ENCODE peak calls at places on chromosomes 16 and 17, in eight cellular contexts. P is upper lobe of left lung, W is cardiac muscle cell, Y is small intestine, Q is mesenchymal stem cell, A is K562, U is breast epithelium, R is sigmoid colon. D is an unnamed sample.
A peak's percentile ranks its signal among the peaks of the same experiment; 100 is the strongest.

GRCh38 chr17:34761646-34762045 is 182.3 kb downstream of the TMEM132E start:
- DNase-seq in R (no peak), U (no peak), Q (no peak), A (no peak), Y (no peak), P (no peak), W (no peak), D (no peak)

GRCh38 chr16:58421529-58421928 is 29.3 kb downstream of the GINS3 start:
- DNase-seq in R (no peak), W (peak; percentile 48), Q (no peak), A (no peak), U (no peak), Y (no peak), P (peak; percentile 65), D (no peak)

GRCh38 chr16:12119562-12119961 is 143.0 kb downstream of the SNX29 start:
- DNase-seq in A (no peak), W (no peak), R (no peak), Q (peak; percentile 36), P (peak; percentile 41), U (no peak), Y (no peak), D (no peak)

GRCh38 chr16:48511716-48512115 is 98.3 kb downstream of the N4BP1 start:
- DNase-seq in R (peak; percentile 10), Y (no peak), W (no peak), P (no peak), U (no peak), A (no peak), Q (no peak), D (no peak)

GRCh38 chr17:47879028-47879585 is 16.9 kb upstream of the SP2 start:
- DNase-seq in R (no peak), P (no peak), U (no peak), Y (no peak), Q (peak; percentile 77), W (no peak), A (peak; percentile 37), D (no peak)

GRCh38 chr16:11402745-11403533 is 57.7 kb downstream of the RMI2 start:
- DNase-seq in Y (no peak), U (no peak), R (no peak), A (no peak), W (no peak), P (no peak), Q (no peak), D (no peak)

GRCh38 chr16:22353188-22353919 is 21.1 kb downstream of the CDR2 start:
- DNase-seq in R (no peak), P (no peak), U (no peak), W (peak; percentile 81), A (peak; percentile 43), Y (peak; percentile 94), Q (peak; percentile 76), D (no peak)

GRCh38 chr17:9022553-9023388 is 1.5 kb downstream of the NTN1 start:
- DNase-seq in Y (no peak), P (no peak), W (peak; percentile 18), Q (peak; percentile 9), U (no peak), A (no peak), R (peak; percentile 69), D (no peak)

GRCh38 chr17:80762076-80762475 is 217.4 kb downstream of the RPTOR start:
- DNase-seq in P (no peak), U (no peak), R (peak; percentile 46), A (no peak), Y (no peak), W (no peak), Q (no peak), D (no peak)

GRCh38 chr16:87764600-87765472 is 950 bp downstream of the KLHDC4 start:
- DNase-seq in A (no peak), Q (no peak), U (no peak), W (no peak), R (no peak), Y (peak; percentile 14), P (no peak), D (peak; percentile 80)

GRCh38 chr16:81612351-81613170 is 166.5 kb upstream of the PLCG2 start:
- DNase-seq in Y (no peak), W (peak; percentile 84), U (no peak), P (no peak), R (no peak), A (no peak), Q (no peak), D (no peak)

GRCh38 chr17:78168906-78169793 is 769 bp downstream of the SYNGR2 start:
- DNase-seq in R (no peak), W (no peak), U (peak; percentile 82), A (peak; percentile 62), P (peak; percentile 82), Q (peak; percentile 61), Y (peak; percentile 82), D (peak; percentile 80)

GRCh38 chr17:68383443-68384321 is 73.6 kb downstream of the WIPI1 start:
- DNase-seq in W (peak; percentile 95), R (peak; percentile 58), P (peak; percentile 46), U (no peak), A (no peak), Y (peak; percentile 62), Q (peak; percentile 97), D (peak; percentile 14)

GRCh38 chr17:7084058-7084457 is 4.0 kb upstream of the CLEC10A start:
- DNase-seq in Q (no peak), U (no peak), A (no peak), Y (no peak), W (peak; percentile 22), R (no peak), P (no peak), D (no peak)

GRCh38 chr17:3712811-3713463 is 10.8 kb upstream of the HASPIN start:
- DNase-seq in P (no peak), W (no peak), U (no peak), Y (peak; percentile 27), A (no peak), Q (peak; percentile 52), R (no peak), D (no peak)

GRCh38 chr17:68057531-68057952 is 22.0 kb downstream of the KPNA2 start:
- DNase-seq in U (no peak), R (no peak), A (no peak), W (peak; percentile 51), Q (peak; percentile 49), Y (peak; percentile 46), P (peak; percentile 25), D (peak; percentile 3)

GRCh38 chr16:66911112-66911511 is 7.6 kb downstream of the CDH16 start:
- DNase-seq in P (no peak), Y (no peak), U (no peak), Q (no peak), A (no peak), R (no peak), W (no peak), D (no peak)

GRCh38 chr16:83473109-83473508 is 334.7 kb upstream of the HSBP1 start:
- DNase-seq in U (no peak), W (peak; percentile 70), P (no peak), Y (no peak), Q (peak; percentile 19), R (no peak), A (no peak), D (no peak)

DNA sequence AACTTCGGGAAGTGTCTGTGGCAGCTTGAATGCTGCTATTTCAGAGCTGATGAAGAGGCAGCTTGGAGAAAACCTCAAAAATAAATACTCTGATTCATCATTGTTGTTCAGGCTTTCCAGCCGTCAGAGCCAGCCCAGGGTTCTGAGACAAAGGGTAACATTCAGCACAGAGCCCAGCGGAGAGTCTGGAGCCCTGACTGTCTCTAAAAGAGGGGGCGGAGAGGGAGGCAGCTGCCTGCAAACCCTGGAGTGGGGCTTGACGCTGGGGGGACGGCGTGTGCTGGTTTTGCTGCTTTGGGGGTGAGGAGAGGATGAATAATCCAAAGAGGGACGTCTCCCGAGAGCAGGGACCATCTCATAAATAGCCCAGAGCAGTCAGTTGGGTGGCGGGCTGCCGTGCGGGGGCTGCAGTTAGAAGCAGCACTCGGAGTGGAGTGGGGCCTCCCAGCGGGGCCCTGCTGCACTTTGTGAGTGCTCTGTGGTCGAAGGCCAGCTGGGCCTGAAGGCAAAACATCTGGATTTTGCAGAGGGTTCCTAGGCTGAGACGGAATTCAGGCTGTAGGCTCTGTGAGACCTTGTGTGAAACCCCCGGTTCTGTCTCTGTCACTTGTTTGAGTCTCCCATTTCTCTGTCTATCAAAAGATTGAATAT is 237.8 kb downstream of the PRKCA start:
- DNase-seq in P (no peak), Q (peak; percentile 95), R (peak; percentile 80), U (no peak), Y (no peak), A (no peak), W (peak; percentile 89), D (no peak)
- H3K27ac ChIP-seq in P (peak overlapping the region; percentile 32), Q (peak overlapping the region; percentile 89), R (peak overlapping the region; percentile 75), U (peak overlapping the region; percentile 78), Y (peak overlapping the region; percentile 47), A (no peak overlapping the region), W (no peak overlapping the region), D (no peak overlapping the region)

DNA sequence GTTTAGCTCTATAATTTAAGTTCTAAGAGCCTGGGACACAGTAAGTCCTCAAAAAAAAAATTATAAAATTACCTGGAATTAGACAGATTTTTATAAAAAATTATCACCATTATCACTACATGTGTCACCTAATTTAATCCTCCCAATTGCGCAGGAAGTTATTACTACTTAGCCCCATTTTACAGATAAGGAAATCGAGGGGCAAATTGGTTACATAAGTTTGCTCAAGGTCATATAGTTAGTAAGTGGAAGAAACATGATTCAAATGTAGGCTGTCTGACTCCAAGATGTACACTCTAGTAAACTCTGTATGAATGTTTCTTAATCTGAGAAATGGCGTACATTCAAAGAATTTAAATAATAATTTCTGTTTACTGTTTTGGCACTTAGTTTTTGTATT is 2.6 kb downstream of the AATF start:
- DNase-seq in R (no peak), A (no peak), P (no peak), W (no peak), Y (no peak), U (no peak), Q (no peak), D (no peak)
- H3K36me3 ChIP-seq in R (peaks cover 16% of the 10 kb centered on the region), A (peaks cover 61% of the 10 kb centered on the region), P (peaks cover 31% of the 10 kb centered on the region), W (peaks cover 21% of the 10 kb centered on the region), Y (peaks cover 16% of the 10 kb centered on the region), U (no peaks in the 10 kb centered on the region), Q (peaks cover 16% of the 10 kb centered on the region), D (peaks cover 36% of the 10 kb centered on the region)

GRCh38 chr17:28635506-28635905 is 9.5 kb downstream of the BLTP2 start:
- DNase-seq in R (no peak), Q (no peak), A (no peak), U (no peak), Y (no peak), P (no peak), W (no peak), D (no peak)
- H3K27me3 ChIP-seq in R (no peaks in the 10 kb centered on the region), Q (no peaks in the 10 kb centered on the region), A (no peaks in the 10 kb centered on the region), U (no peaks in the 10 kb centered on the region), Y (no peaks in the 10 kb centered on the region), P (no peaks in the 10 kb centered on the region), W (no peaks in the 10 kb centered on the region), D (no peaks in the 10 kb centered on the region)

GRCh38 chr16:23371368-23371767 is 69.3 kb downstream of the SCNN1B start:
- DNase-seq in A (no peak), P (no peak), W (no peak), Q (no peak), Y (no peak), R (no peak), U (no peak), D (no peak)

GRCh38 chr16:23377071-23377931 is 75.2 kb downstream of the SCNN1B start:
- DNase-seq in Y (no peak), Q (no peak), A (no peak), P (no peak), W (no peak), U (no peak), R (no peak), D (no peak)

GRCh38 chr16:23373436-23374219 is 71.5 kb downstream of the SCNN1B start:
- DNase-seq in Y (no peak), P (no peak), W (no peak), U (no peak), Q (no peak), R (no peak), A (no peak), D (no peak)

GRCh38 chr16:23375643-23376042 is 73.5 kb downstream of the SCNN1B start:
- DNase-seq in Y (no peak), P (no peak), U (no peak), Q (no peak), A (no peak), R (no peak), W (no peak), D (no peak)

GRCh38 chr16:23374721-23375120 is 72.6 kb downstream of the SCNN1B start:
- DNase-seq in U (peak; percentile 58), Q (no peak), R (no peak), P (peak; percentile 72), Y (peak; percentile 7), W (no peak), A (no peak), D (no peak)
- H3K27ac ChIP-seq in U (no peak overlapping the region), Q (no peak overlapping the region), R (no peak overlapping the region), P (no peak overlapping the region), Y (no peak overlapping the region), W (no peak overlapping the region), A (no peak overlapping the region), D (no peak overlapping the region)